ENCODE peak calls at places on chromosomes 1 and 21, in nine cellular contexts. A is head of caudate nucleus; X is NCI-H2029; I is stimulated activated CD8-positive, alpha-beta memory T cell treated with anti-CD3 and anti-CD28 coated beads, Interleukin-2, amount 100 ng/mL, for 48 hours; H is colonic mucosa; T is anterior cingulate cortex; N is HT-29; E is iPS DF 19.7; Q is naive thymus-derived CD8-positive, alpha-beta T cell. U is an unnamed sample.

GRCh38 chr1:17502326-17502778 is 37.1 kb upstream of the ARHGEF10L start:
- DNase-seq in A (peak), X (peak), I (peak), H (peak), T (peak), N (peak), E (peak), Q (peak), U (peak)

GRCh38 chr1:94602312-94602711 is 60.8 kb upstream of the F3 start:
- DNase-seq in A (no peak), X (no peak), I (no peak), H (peak), T (no peak), N (no peak), E (no peak), Q (no peak), U (no peak)

GRCh38 chr1:31831397-31832378 is 15.9 kb upstream of the SPOCD1 start:
- DNase-seq in A (no peak), X (no peak), I (no peak), H (no peak), T (no peak), N (no peak), E (no peak), Q (no peak), U (no peak)

GRCh38 chr1:32703479-32704291 is 1.1 kb upstream of the SYNC start:
- DNase-seq in A (peak), X (no peak), I (no peak), H (no peak), T (peak), N (no peak), E (no peak), Q (no peak), U (no peak)

GRCh38 chr1:69421286-69421685 is 146.4 kb upstream of the LRRC7 start:
- DNase-seq in A (no peak), X (no peak), I (no peak), H (no peak), T (no peak), N (no peak), E (no peak), Q (no peak), U (no peak)

GRCh38 chr1:3292868-3293562 is 161.4 kb upstream of the ARHGEF16 start:
- DNase-seq in A (no peak), X (no peak), I (no peak), H (no peak), T (no peak), N (peak), E (no peak), Q (no peak), U (no peak)

GRCh38 chr21:36706482-36706852 is 7.6 kb downstream of the SIM2 start:
- DNase-seq in A (no peak), X (no peak), I (no peak), H (no peak), T (no peak), N (no peak), E (no peak), Q (no peak), U (no peak)

GRCh38 chr1:156582388-156583022 is 3.0 kb downstream of the TTC24 start:
- DNase-seq in A (no peak), X (no peak), I (no peak), H (no peak), T (no peak), N (no peak), E (no peak), Q (no peak), U (no peak)

GRCh38 chr1:8745749-8746390 is 71.6 kb downstream of the RERE start:
- DNase-seq in A (no peak), X (no peak), I (no peak), H (no peak), T (no peak), N (no peak), E (no peak), Q (no peak), U (no peak)

GRCh38 chr1:234613992-234614584 is 4.1 kb upstream of the IRF2BP2 start:
- DNase-seq in A (peak), X (no peak), I (no peak), H (no peak), T (no peak), N (no peak), E (no peak), Q (no peak), U (no peak)

GRCh38 chr1:235450886-235451457 is 53.3 kb downstream of the B3GALNT2 start:
- DNase-seq in A (peak), X (no peak), I (no peak), H (no peak), T (no peak), N (no peak), E (no peak), Q (no peak), U (no peak)

GRCh38 chr1:89640440-89640839 is 7.5 kb downstream of the LRRC8C start:
- DNase-seq in A (no peak), X (no peak), I (no peak), H (no peak), T (no peak), N (no peak), E (no peak), Q (no peak), U (no peak)

GRCh38 chr1:43582162-43582566 is 51.5 kb downstream of the PTPRF start:
- DNase-seq in A (peak), X (peak), I (peak), H (peak), T (peak), N (peak), E (no peak), Q (no peak), U (no peak)

GRCh38 chr1:9900142-9901043 is 9.7 kb downstream of the CTNNBIP1 start:
- DNase-seq in A (peak), X (peak), I (no peak), H (peak), T (peak), N (peak), E (no peak), Q (no peak), U (peak)

GRCh38 chr1:5226390-5226704 is 571.9 kb downstream of the AJAP1 start:
- DNase-seq in A (no peak), X (no peak), I (no peak), H (no peak), T (no peak), N (no peak), E (no peak), Q (no peak), U (no peak)

GRCh38 chr1:162908780-162909179 is 47.8 kb upstream of the CCDC190 start:
- DNase-seq in A (no peak), X (no peak), I (no peak), H (no peak), T (no peak), N (peak), E (no peak), Q (no peak), U (no peak)